ENCODE peak calls at places on chromosome 18, in four cellular contexts. G is amniotic stem cell, Z is uterus, Q is EL. P is an unnamed sample.
A peak's percentile ranks its signal among the peaks of the same experiment; 100 is the strongest.

GRCh38 chr18:8841781-8842485 is 136.6 kb downstream of the MTCL1 start:
- DNase-seq in G (no peak), Z (no peak), Q (peak; percentile 53), P (no peak)

GRCh38 chr18:3162181-3162580 is 57.6 kb downstream of the MYOM1 start:
- DNase-seq in G (no peak), Z (no peak), Q (peak; percentile 10), P (no peak)

GRCh38 chr18:40012931-40013609 is 1942.0 kb upstream of the PIK3C3 start:
- DNase-seq in G (no peak), Z (no peak), Q (no peak), P (no peak)

GRCh38 chr18:52337286-52337685 is 2.7 kb upstream of the DCC start:
- DNase-seq in G (no peak), Z (no peak), Q (no peak), P (no peak)

GRCh38 chr18:56043691-56044090 is 455.7 kb upstream of the TCF4 start:
- DNase-seq in G (no peak), Z (no peak), Q (no peak), P (no peak)

GRCh38 chr18:59268722-59269562 is 4.3 kb downstream of the RAX start:
- DNase-seq in G (no peak), Z (no peak), Q (no peak), P (no peak)

GRCh38 chr18:59628995-59629394 is 68.2 kb downstream of the CCBE1 start:
- DNase-seq in G (no peak), Z (no peak), Q (no peak), P (no peak)

GRCh38 chr18:43159091-43159490 is 43.6 kb upstream of the RIT2 start:
- DNase-seq in G (no peak), Z (no peak), Q (no peak), P (no peak)

GRCh38 chr18:26133652-26134051 is at the start of gene PSMA8:
- DNase-seq in G (no peak), Z (no peak), Q (no peak), P (no peak)

GRCh38 chr18:74806073-74806472 is 208.4 kb downstream of the ZNF407 start:
- DNase-seq in G (no peak), Z (no peak), Q (no peak), P (no peak)

GRCh38 chr18:7987284-7987976 is 420.3 kb downstream of the PTPRM start:
- DNase-seq in G (peak; percentile 28), Z (no peak), Q (peak; percentile 61), P (peak; percentile 40)

GRCh38 chr18:63237486-63237885 is 82.1 kb downstream of the BCL2 start:
- DNase-seq in G (no peak), Z (peak; percentile 48), Q (peak; percentile 52), P (no peak)

GRCh38 chr18:22194151-22194598 is 24.8 kb downstream of the GATA6 start:
- DNase-seq in G (no peak), Z (no peak), Q (no peak), P (no peak)

GRCh38 chr18:45519881-45520280 is 95.4 kb upstream of the SLC14A2 start:
- DNase-seq in G (no peak), Z (no peak), Q (no peak), P (no peak)

GRCh38 chr18:24446453-24446852 is 14.0 kb upstream of the HRH4 start:
- DNase-seq in G (no peak), Z (no peak), Q (no peak), P (no peak)

GRCh38 chr18:62555135-62555534 is 32.3 kb downstream of the ZCCHC2 start:
- DNase-seq in G (no peak), Z (no peak), Q (peak; percentile 47), P (peak; percentile 30)

GRCh38 chr18:6836331-6836730 is 106.8 kb downstream of the ARHGAP28 start:
- DNase-seq in G (no peak), Z (no peak), Q (no peak), P (no peak)

GRCh38 chr18:46702399-46702798 is 45.4 kb upstream of the LOXHD1 start:
- DNase-seq in G (no peak), Z (no peak), Q (no peak), P (no peak)

GRCh38 chr18:63951302-63951705 is 2.2 kb downstream of the HMSD start:
- DNase-seq in G (no peak), Z (no peak), Q (peak; percentile 57), P (peak; percentile 12)

GRCh38 chr18:50578030-50578429 is 18.1 kb downstream of the MAPK4 start:
- DNase-seq in G (no peak), Z (no peak), Q (no peak), P (no peak)

GRCh38 chr18:50158866-50159653 is 35.9 kb downstream of the MYO5B start:
- DNase-seq in G (no peak), Z (no peak), Q (no peak), P (no peak)

GRCh38 chr18:58391113-58391892 is 237.6 kb downstream of the ALPK2 start:
- DNase-seq in G (no peak), Z (no peak), Q (no peak), P (no peak)

GRCh38 chr18:48715651-48716354 is 177.0 kb downstream of the CTIF start:
- DNase-seq in G (no peak), Z (no peak), Q (no peak), P (no peak)